ENCODE peak calls at places on chromosomes 16 and 17, in six cellular contexts. Y is NCI-H2171; N is EL; H is CD4-positive, alpha-beta memory T cell; S is body of pancreas; W is GOT3. K is an unnamed sample.

GRCh38 chr16:54055864-54056263 is 230.7 kb downstream of the IRX3 start:
- DNase-seq in Y (no peak), N (no peak), H (no peak), S (no peak), W (no peak), K (no peak)

GRCh38 chr16:46862555-46863447 is 21.4 kb upstream of the GPT2 start:
- DNase-seq in Y (no peak), N (no peak), H (no peak), S (no peak), W (no peak), K (no peak)

GRCh38 chr17:4501295-4501949 is 2.7 kb downstream of the SPNS2 start:
- DNase-seq in Y (no peak), N (no peak), H (no peak), S (no peak), W (no peak), K (no peak)

GRCh38 chr17:17315142-17315821 is 12.1 kb downstream of the NT5M start:
- DNase-seq in Y (no peak), N (no peak), H (no peak), S (no peak), W (no peak), K (no peak)

GRCh38 chr17:30224419-30224960 is 11.0 kb downstream of the SLC6A4 start:
- DNase-seq in Y (no peak), N (no peak), H (no peak), S (no peak), W (no peak), K (no peak)

GRCh38 chr17:3528604-3529511 is 28.8 kb downstream of the TRPV3 start:
- DNase-seq in Y (no peak), N (no peak), H (no peak), S (no peak), W (no peak), K (peak)

GRCh38 chr16:53372942-53373871 is 61.1 kb upstream of the RBL2 start:
- DNase-seq in Y (no peak), N (no peak), H (peak), S (peak), W (no peak), K (peak)

GRCh38 chr17:76554131-76554530 is 14.3 kb downstream of the PRCD start:
- DNase-seq in Y (no peak), N (no peak), H (no peak), S (peak), W (no peak), K (no peak)

GRCh38 chr16:3819741-3820724 is 60.5 kb downstream of the CREBBP start:
- DNase-seq in Y (peak), N (peak), H (peak), S (peak), W (no peak), K (peak)

GRCh38 chr16:57661936-57662906 is 5.9 kb upstream of the ADGRG3 start:
- DNase-seq in Y (no peak), N (no peak), H (no peak), S (no peak), W (no peak), K (no peak)

GRCh38 chr16:53257001-53257400 is 177.3 kb upstream of the RBL2 start:
- DNase-seq in Y (no peak), N (peak), H (no peak), S (no peak), W (no peak), K (peak)

GRCh38 chr16:65285128-65286120 is 163.6 kb upstream of the CDH11 start:
- DNase-seq in Y (no peak), N (peak), H (no peak), S (no peak), W (no peak), K (peak)

GRCh38 chr16:88731699-88732098 is 25.4 kb downstream of the CTU2 start:
- DNase-seq in Y (no peak), N (no peak), H (no peak), S (no peak), W (no peak), K (no peak)

GRCh38 chr17:66142428-66142827 is 49.5 kb downstream of the CEP112 start:
- DNase-seq in Y (no peak), N (no peak), H (no peak), S (no peak), W (no peak), K (no peak)

GRCh38 chr16:57044931-57045693 is 47.3 kb upstream of the CPNE2 start:
- DNase-seq in Y (no peak), N (no peak), H (no peak), S (no peak), W (no peak), K (no peak)

GRCh38 chr17:81154961-81155360 is 10.3 kb upstream of the PVALEF start:
- DNase-seq in Y (no peak), N (no peak), H (no peak), S (no peak), W (no peak), K (no peak)

GRCh38 chr16:17334096-17334495 is 136.7 kb downstream of the XYLT1 start:
- DNase-seq in Y (no peak), N (peak), H (no peak), S (no peak), W (no peak), K (peak)

GRCh38 chr16:81602377-81602776 is 157.8 kb downstream of the CMIP start:
- DNase-seq in Y (no peak), N (no peak), H (no peak), S (no peak), W (no peak), K (no peak)

GRCh38 chr17:1506649-1507254 is 9.7 kb downstream of the INPP5K start:
- DNase-seq in Y (no peak), N (no peak), H (no peak), S (no peak), W (no peak), K (no peak)

GRCh38 chr16:60776311-60776710 is 1259.9 kb downstream of the CDH8 start:
- DNase-seq in Y (no peak), N (no peak), H (no peak), S (no peak), W (no peak), K (no peak)

GRCh38 chr17:77403854-77404253 is 263.1 kb downstream of the SEC14L1 start:
- DNase-seq in Y (no peak), N (no peak), H (no peak), S (no peak), W (no peak), K (no peak)

GRCh38 chr16:27699540-27699939 is 149.6 kb downstream of the KATNIP start:
- DNase-seq in Y (no peak), N (no peak), H (no peak), S (no peak), W (no peak), K (no peak)

GRCh38 chr16:49356728-49357488 is 16.7 kb upstream of the C16orf78 start:
- DNase-seq in Y (peak), N (no peak), H (no peak), S (no peak), W (no peak), K (no peak)

GRCh38 chr17:4497101-4497824 is 1.4 kb upstream of the SPNS2 start:
- DNase-seq in Y (no peak), N (peak), H (no peak), S (peak), W (no peak), K (no peak)

GRCh38 chr16:82008957-82009592 is 2.2 kb downstream of the SDR42E1 start:
- DNase-seq in Y (no peak), N (no peak), H (no peak), S (no peak), W (no peak), K (no peak)

GRCh38 chr17:81868674-81869220 is 2.4 kb downstream of the ARHGDIA start:
- DNase-seq in Y (no peak), N (peak), H (no peak), S (peak), W (no peak), K (peak)

GRCh38 chr16:12459401-12459791 is 344.3 kb downstream of the CPPED1 start:
- DNase-seq in Y (no peak), N (no peak), H (no peak), S (no peak), W (no peak), K (no peak)

GRCh38 chr17:14201087-14201486 is 35.6 kb downstream of the CDRT15 start:
- DNase-seq in Y (no peak), N (no peak), H (peak), S (no peak), W (no peak), K (no peak)